ENCODE peak calls at places on chromosomes 1 and 21, in six cellular contexts. One of them, this sample, is unnamed.

GRCh38 chr1:18886003-18886335 is 16.4 kb downstream of the ALDH4A1 start:
- DNase-seq in H9: no peak
- DNase-seq in IMR-90: peak; percentile 59
- DNase-seq in H1: no peak
- DNase-seq in mesenchymal stem cell: peak; percentile 13
- DNase-seq in trophoblast cell: no peak
- DNase-seq in this sample: no peak

GRCh38 chr1:109298666-109299086 is 8.1 kb downstream of the MYBPHL start:
- DNase-seq in H9: no peak
- DNase-seq in IMR-90: peak; percentile 55
- DNase-seq in H1: no peak
- DNase-seq in mesenchymal stem cell: peak; percentile 68
- DNase-seq in trophoblast cell: peak; percentile 66
- DNase-seq in this sample: no peak

GRCh38 chr1:201724039-201724759 is 104.8 kb upstream of the IPO9 start:
- DNase-seq in H9: no peak
- DNase-seq in IMR-90: no peak
- DNase-seq in H1: no peak
- DNase-seq in mesenchymal stem cell: no peak
- DNase-seq in trophoblast cell: no peak
- DNase-seq in this sample: no peak

GRCh38 chr1:32464191-32464715 is 619 bp upstream of the ZBTB8B start:
- DNase-seq in H9: peak; percentile 36
- DNase-seq in IMR-90: peak; percentile 4
- DNase-seq in H1: no peak
- DNase-seq in mesenchymal stem cell: no peak
- DNase-seq in trophoblast cell: no peak
- DNase-seq in this sample: peak; percentile 35

GRCh38 chr1:77245724-77246294 is 26.6 kb upstream of the PIGK start:
- DNase-seq in H9: no peak
- DNase-seq in IMR-90: peak; percentile 74
- DNase-seq in H1: no peak
- DNase-seq in mesenchymal stem cell: peak; percentile 22
- DNase-seq in trophoblast cell: no peak
- DNase-seq in this sample: no peak

GRCh38 chr1:2853711-2854110 is 52.2 kb upstream of the TTC34 start:
- DNase-seq in H9: no peak
- DNase-seq in IMR-90: no peak
- DNase-seq in H1: no peak
- DNase-seq in mesenchymal stem cell: no peak
- DNase-seq in trophoblast cell: no peak
- DNase-seq in this sample: no peak

GRCh38 chr1:62187548-62187947 is 7.1 kb upstream of the L1TD1 start:
- DNase-seq in H9: no peak
- DNase-seq in IMR-90: no peak
- DNase-seq in H1: no peak
- DNase-seq in mesenchymal stem cell: no peak
- DNase-seq in trophoblast cell: no peak
- DNase-seq in this sample: no peak

GRCh38 chr21:46180079-46180722 is 4.1 kb downstream of the SPATC1L start:
- DNase-seq in H9: no peak
- DNase-seq in IMR-90: no peak
- DNase-seq in H1: no peak
- DNase-seq in mesenchymal stem cell: no peak
- DNase-seq in trophoblast cell: no peak
- DNase-seq in this sample: no peak

GRCh38 chr1:206909167-206909882 is 12.1 kb downstream of the IL24 start:
- DNase-seq in H9: peak; percentile 80
- DNase-seq in IMR-90: no peak
- DNase-seq in H1: no peak
- DNase-seq in mesenchymal stem cell: no peak
- DNase-seq in trophoblast cell: peak; percentile 73
- DNase-seq in this sample: no peak

GRCh38 chr1:32215629-32216505 is 6.3 kb downstream of the TMEM234 start:
- DNase-seq in H9: peak; percentile 77
- DNase-seq in IMR-90: peak; percentile 66
- DNase-seq in H1: no peak
- DNase-seq in mesenchymal stem cell: peak; percentile 76
- DNase-seq in trophoblast cell: peak; percentile 82
- DNase-seq in this sample: no peak

GRCh38 chr1:92931691-92932090 is 29.6 kb downstream of the DIPK1A start:
- DNase-seq in H9: no peak
- DNase-seq in IMR-90: no peak
- DNase-seq in H1: no peak
- DNase-seq in mesenchymal stem cell: no peak
- DNase-seq in trophoblast cell: peak; percentile 96
- DNase-seq in this sample: no peak

GRCh38 chr1:103191327-103191726 is 83.0 kb upstream of the COL11A1 start:
- DNase-seq in H9: no peak
- DNase-seq in IMR-90: peak; percentile 16
- DNase-seq in H1: no peak
- DNase-seq in mesenchymal stem cell: peak; percentile 26
- DNase-seq in trophoblast cell: peak; percentile 74
- DNase-seq in this sample: no peak

GRCh38 chr21:18384771-18385170 is 18.8 kb downstream of the TMPRSS15 start:
- DNase-seq in H9: no peak
- DNase-seq in IMR-90: no peak
- DNase-seq in H1: no peak
- DNase-seq in mesenchymal stem cell: peak; percentile 30
- DNase-seq in trophoblast cell: peak; percentile 38
- DNase-seq in this sample: no peak

GRCh38 chr1:63674865-63675815 is 81.9 kb downstream of the PGM1 start:
- DNase-seq in H9: no peak
- DNase-seq in IMR-90: no peak
- DNase-seq in H1: no peak
- DNase-seq in mesenchymal stem cell: no peak
- DNase-seq in trophoblast cell: no peak
- DNase-seq in this sample: no peak

GRCh38 chr1:8598060-8598724 is 219.2 kb downstream of the RERE start:
- DNase-seq in H9: no peak
- DNase-seq in IMR-90: peak; percentile 78
- DNase-seq in H1: no peak
- DNase-seq in mesenchymal stem cell: peak; percentile 47
- DNase-seq in trophoblast cell: peak; percentile 31
- DNase-seq in this sample: no peak

GRCh38 chr1:168728452-168729404 is at the start of gene DPT:
- DNase-seq in H9: no peak
- DNase-seq in IMR-90: peak; percentile 9
- DNase-seq in H1: no peak
- DNase-seq in mesenchymal stem cell: no peak
- DNase-seq in trophoblast cell: peak; percentile 81
- DNase-seq in this sample: no peak

GRCh38 chr1:190176776-190177175 is 300.9 kb downstream of the BRINP3 start:
- DNase-seq in H9: no peak
- DNase-seq in IMR-90: peak; percentile 73
- DNase-seq in H1: no peak
- DNase-seq in mesenchymal stem cell: no peak
- DNase-seq in trophoblast cell: no peak
- DNase-seq in this sample: no peak

GRCh38 chr1:47644216-47644581 is 206.4 kb downstream of the FOXD2 start:
- DNase-seq in H9: no peak
- DNase-seq in IMR-90: no peak
- DNase-seq in H1: no peak
- DNase-seq in mesenchymal stem cell: no peak
- DNase-seq in trophoblast cell: no peak
- DNase-seq in this sample: no peak

GRCh38 chr1:210072891-210073509 is 135.0 kb downstream of the SYT14 start:
- DNase-seq in H9: no peak
- DNase-seq in IMR-90: no peak
- DNase-seq in H1: no peak
- DNase-seq in mesenchymal stem cell: no peak
- DNase-seq in trophoblast cell: no peak
- DNase-seq in this sample: no peak

GRCh38 chr1:74650561-74650960 is 23.0 kb downstream of the ERICH3 start:
- DNase-seq in H9: no peak
- DNase-seq in IMR-90: peak; percentile 41
- DNase-seq in H1: no peak
- DNase-seq in mesenchymal stem cell: peak; percentile 44
- DNase-seq in trophoblast cell: no peak
- DNase-seq in this sample: no peak

GRCh38 chr1:196393742-196394141 is 214.5 kb downstream of the KCNT2 start:
- DNase-seq in H9: no peak
- DNase-seq in IMR-90: peak; percentile 41
- DNase-seq in H1: no peak
- DNase-seq in mesenchymal stem cell: no peak
- DNase-seq in trophoblast cell: peak; percentile 59
- DNase-seq in this sample: no peak

DNA sequence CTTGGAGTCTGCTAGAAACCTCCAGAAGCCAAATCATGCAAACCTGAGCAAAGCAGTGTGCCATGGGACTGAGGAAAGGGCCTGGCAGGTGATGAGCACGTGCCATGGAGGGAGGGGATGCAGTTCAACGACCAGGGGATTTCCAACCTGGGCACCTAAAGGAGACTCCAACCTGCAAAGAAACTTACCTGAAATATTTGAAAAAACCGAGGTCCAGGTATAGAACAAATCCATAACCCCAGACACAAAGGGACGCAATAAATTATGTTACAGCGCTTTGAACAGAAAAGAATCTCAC is 8.9 kb downstream of the UBASH3A start:
- DNase-seq in H9: no peak
- DNase-seq in IMR-90: no peak
- DNase-seq in H1: no peak
- DNase-seq in mesenchymal stem cell: no peak
- DNase-seq in trophoblast cell: no peak
- DNase-seq in this sample: no peak
- H4K91ac ChIP-seq in H9: no peak overlapping the region
- H4K91ac ChIP-seq in IMR-90: no peak overlapping the region
- H4K91ac ChIP-seq in H1: peak overlapping the region; percentile 42
- H4K91ac ChIP-seq in mesenchymal stem cell: no peak overlapping the region
- H4K91ac ChIP-seq in trophoblast cell: no peak overlapping the region
- H4K91ac ChIP-seq in this sample: no peak overlapping the region

GRCh38 chr1:21618059-21618458 is 51.1 kb downstream of the RAP1GAP start:
- DNase-seq in H9: no peak
- DNase-seq in IMR-90: no peak
- DNase-seq in H1: no peak
- DNase-seq in mesenchymal stem cell: no peak
- DNase-seq in trophoblast cell: no peak
- DNase-seq in this sample: no peak
- H3K9ac ChIP-seq in H9: no peak overlapping the region
- H3K9ac ChIP-seq in IMR-90: no peak overlapping the region
- H3K9ac ChIP-seq in H1: no peak overlapping the region
- H3K9ac ChIP-seq in mesenchymal stem cell: no peak overlapping the region
- H3K9ac ChIP-seq in trophoblast cell: no peak overlapping the region
- H3K9ac ChIP-seq in this sample: no peak overlapping the region

GRCh38 chr1:153730468-153730988 is 2.7 kb downstream of the INTS3 start:
- DNase-seq in H9: no peak
- DNase-seq in IMR-90: no peak
- DNase-seq in H1: no peak
- DNase-seq in mesenchymal stem cell: no peak
- DNase-seq in trophoblast cell: no peak
- DNase-seq in this sample: no peak
- H3K14ac ChIP-seq in H9: no peak overlapping the region
- H3K14ac ChIP-seq in IMR-90: no peak overlapping the region
- H3K14ac ChIP-seq in H1: no peak overlapping the region
- H3K14ac ChIP-seq in mesenchymal stem cell: no peak overlapping the region
- H3K14ac ChIP-seq in trophoblast cell: no peak overlapping the region
- H3K14ac ChIP-seq in this sample: no peak overlapping the region

DNA sequence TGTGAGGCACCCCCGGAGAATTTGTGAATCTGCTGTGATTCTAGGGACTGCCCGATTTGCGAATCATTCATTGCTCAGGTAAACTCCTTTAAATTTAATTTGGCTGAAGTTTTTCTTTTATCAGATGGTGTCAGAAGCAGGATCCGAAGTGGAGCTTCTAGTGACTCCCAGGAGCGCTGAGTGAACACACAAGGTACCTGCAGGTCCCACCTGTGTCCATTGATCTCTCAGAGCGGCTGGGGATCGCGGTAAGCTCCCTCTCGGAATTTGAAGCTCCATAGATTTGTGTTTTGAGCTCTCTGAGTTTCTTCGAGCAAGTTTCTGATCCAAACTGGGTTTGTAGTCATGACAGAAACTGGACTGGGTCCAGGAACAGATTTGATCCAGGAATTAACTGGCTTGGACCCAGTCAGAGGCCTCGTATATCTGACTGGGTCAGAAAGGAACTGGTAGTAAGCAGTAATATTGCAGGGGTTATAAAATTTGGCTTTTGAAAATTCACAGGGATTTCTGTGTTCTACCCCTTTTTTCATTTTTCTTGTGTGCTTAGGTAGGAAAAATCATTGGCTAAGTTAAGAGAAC is 56.2 kb upstream of the EDEM3 start:
- DNase-seq in H9: no peak
- DNase-seq in IMR-90: no peak
- DNase-seq in H1: no peak
- DNase-seq in mesenchymal stem cell: no peak
- DNase-seq in trophoblast cell: no peak
- DNase-seq in this sample: no peak
- H4K91ac ChIP-seq in H9: no peak overlapping the region
- H4K91ac ChIP-seq in IMR-90: no peak overlapping the region
- H4K91ac ChIP-seq in H1: no peak overlapping the region
- H4K91ac ChIP-seq in mesenchymal stem cell: no peak overlapping the region
- H4K91ac ChIP-seq in trophoblast cell: no peak overlapping the region
- H4K91ac ChIP-seq in this sample: no peak overlapping the region

GRCh38 chr21:19607983-19608668 is 1204.5 kb upstream of the TMPRSS15 start:
- DNase-seq in H9: no peak
- DNase-seq in IMR-90: no peak
- DNase-seq in H1: no peak
- DNase-seq in mesenchymal stem cell: peak; percentile 42
- DNase-seq in trophoblast cell: peak; percentile 7
- DNase-seq in this sample: no peak

GRCh38 chr21:19603011-19603593 is 1199.5 kb upstream of the TMPRSS15 start:
- DNase-seq in H9: no peak
- DNase-seq in IMR-90: no peak
- DNase-seq in H1: no peak
- DNase-seq in mesenchymal stem cell: peak; percentile 1
- DNase-seq in trophoblast cell: no peak
- DNase-seq in this sample: no peak
- H3K9ac ChIP-seq in H9: no peak overlapping the region
- H3K9ac ChIP-seq in IMR-90: no peak overlapping the region
- H3K9ac ChIP-seq in H1: no peak overlapping the region
- H3K9ac ChIP-seq in mesenchymal stem cell: no peak overlapping the region
- H3K9ac ChIP-seq in trophoblast cell: no peak overlapping the region
- H3K9ac ChIP-seq in this sample: no peak overlapping the region

This sample was measured in neuronal stem cell.